ENCODE peak calls at places on chromosome 13, in four cellular contexts. J is stimulated activated CD4-positive, alpha-beta T cell treated with anti-CD3 and anti-CD28 coated beads, Interleukin-4, amount 100 ng/mL, for 1 hour; B is colonic mucosa; T is T-helper 1 cell. A is an unnamed sample.

GRCh38 chr13:21033866-21034601 is 27.4 kb downstream of the LATS2 start:
- DNase-seq in J (no peak), B (no peak), T (no peak), A (no peak)

GRCh38 chr13:91745962-91746361 is 347.5 kb downstream of the GPC5 start:
- DNase-seq in J (no peak), B (no peak), T (no peak), A (no peak)

GRCh38 chr13:20006206-20006605 is 47.7 kb downstream of the ZMYM2 start:
- DNase-seq in J (no peak), B (no peak), T (no peak), A (no peak)

GRCh38 chr13:99600318-99600717 is 99.0 kb downstream of the TM9SF2 start:
- DNase-seq in J (no peak), B (no peak), T (no peak), A (no peak)

GRCh38 chr13:25180795-25181537 is 8.9 kb upstream of the AMER2 start:
- DNase-seq in J (no peak), B (no peak), T (no peak), A (no peak)

GRCh38 chr13:91162180-91162579 is 185.3 kb upstream of the MIR17HG start:
- DNase-seq in J (no peak), B (no peak), T (no peak), A (no peak)

GRCh38 chr13:39415403-39415802 is 187.6 kb downstream of the LHFPL6 start:
- DNase-seq in J (no peak), B (peak; percentile 20), T (no peak), A (peak; percentile 14)

GRCh38 chr13:23750383-23751121 is 138.6 kb downstream of the MIPEP start:
- DNase-seq in J (no peak), B (no peak), T (no peak), A (no peak)

GRCh38 chr13:50382951-50383350 is 367.7 kb downstream of the KCNRG start:
- DNase-seq in J (no peak), B (no peak), T (no peak), A (no peak)

GRCh38 chr13:59038824-59039223 is 1124.9 kb downstream of the DIAPH3 start:
- DNase-seq in J (no peak), B (no peak), T (no peak), A (no peak)

GRCh38 chr13:40770609-40770933 is 419 bp downstream of the MRPS31 start:
- DNase-seq in J (no peak), B (no peak), T (no peak), A (no peak)

GRCh38 chr13:113005076-113005865 is 36.3 kb downstream of the MCF2L start:
- DNase-seq in J (no peak), B (no peak), T (no peak), A (no peak)